ENCODE peak calls at places on chromosomes 13 and 19, in seven cellular contexts. I, M, V, E, O, R and Z are unnamed samples.

GRCh38 chr13:112624040-112624439 is 36.1 kb upstream of the TUBGCP3 start:
- DNase-seq in E (no peak), I (no peak), O (no peak), M (no peak), V (no peak), R (no peak), Z (no peak)

GRCh38 chr19:35484637-35485036 is 5.6 kb downstream of the KRTDAP start:
- DNase-seq in E (no peak), R (peak; percentile 84), M (no peak), V (no peak), O (peak; percentile 69), I (no peak), Z (peak; percentile 85)

GRCh38 chr19:49638360-49638759 is 1.6 kb downstream of the RRAS start:
- DNase-seq in V (no peak), R (no peak), O (no peak), E (no peak), I (no peak), M (no peak), Z (no peak)

GRCh38 chr13:30340367-30341184 is 33.2 kb upstream of the KATNAL1 start:
- DNase-seq in O (no peak), V (peak; percentile 42), E (peak; percentile 74), I (peak; percentile 38), M (peak; percentile 85), R (no peak), Z (no peak)

GRCh38 chr13:75934889-75935288 is 298.8 kb downstream of the LMO7 start:
- DNase-seq in V (no peak), E (peak; percentile 25), M (no peak), O (no peak), R (no peak), I (no peak), Z (no peak)

GRCh38 chr13:39536274-39536673 is 66.7 kb downstream of the LHFPL6 start:
- DNase-seq in I (no peak), O (no peak), M (no peak), R (no peak), V (no peak), E (no peak), Z (no peak)

GRCh38 chr13:39605677-39606320 is 2.8 kb upstream of the LHFPL6 start:
- DNase-seq in I (no peak), R (no peak), M (no peak), V (no peak), O (no peak), E (no peak), Z (no peak)

GRCh38 chr13:43389573-43389972 is 366.2 kb downstream of the DNAJC15 start:
- DNase-seq in I (no peak), O (no peak), V (no peak), E (no peak), R (no peak), M (no peak), Z (no peak)

GRCh38 chr19:5895890-5896289 is 7.7 kb downstream of the NDUFA11 start:
- DNase-seq in O (no peak), I (no peak), V (no peak), M (no peak), E (no peak), R (no peak), Z (no peak)

GRCh38 chr19:47723573-47723923 is 10.3 kb downstream of the EHD2 start:
- DNase-seq in V (peak; percentile 86), R (no peak), M (peak; percentile 82), I (no peak), O (no peak), E (peak; percentile 88), Z (no peak)

GRCh38 chr13:67107973-67108372 is 122.2 kb downstream of the PCDH9 start:
- DNase-seq in R (no peak), I (no peak), M (no peak), O (no peak), V (no peak), E (no peak), Z (no peak)

GRCh38 chr13:38686635-38687245 is at the start of gene FREM2:
- DNase-seq in R (peak; percentile 42), O (peak; percentile 4), E (no peak), M (no peak), V (peak; percentile 61), I (no peak), Z (peak; percentile 25)

GRCh38 chr13:89796196-89796595 is 1551.3 kb upstream of the MIR17HG start:
- DNase-seq in O (no peak), E (no peak), M (no peak), I (no peak), R (no peak), V (no peak), Z (no peak)

GRCh38 chr19:4279530-4280422 is 710 bp downstream of the SHD start:
- DNase-seq in R (no peak), E (no peak), I (no peak), M (no peak), O (no peak), V (no peak), Z (no peak)

GRCh38 chr13:106186366-106187030 is 349.0 kb downstream of the EFNB2 start:
- DNase-seq in V (no peak), O (no peak), R (no peak), M (no peak), E (no peak), I (no peak), Z (no peak)

GRCh38 chr13:105202384-105202783 is 1333.1 kb downstream of the EFNB2 start:
- DNase-seq in O (no peak), R (no peak), M (no peak), E (peak; percentile 60), V (no peak), I (no peak), Z (no peak)

DNA sequence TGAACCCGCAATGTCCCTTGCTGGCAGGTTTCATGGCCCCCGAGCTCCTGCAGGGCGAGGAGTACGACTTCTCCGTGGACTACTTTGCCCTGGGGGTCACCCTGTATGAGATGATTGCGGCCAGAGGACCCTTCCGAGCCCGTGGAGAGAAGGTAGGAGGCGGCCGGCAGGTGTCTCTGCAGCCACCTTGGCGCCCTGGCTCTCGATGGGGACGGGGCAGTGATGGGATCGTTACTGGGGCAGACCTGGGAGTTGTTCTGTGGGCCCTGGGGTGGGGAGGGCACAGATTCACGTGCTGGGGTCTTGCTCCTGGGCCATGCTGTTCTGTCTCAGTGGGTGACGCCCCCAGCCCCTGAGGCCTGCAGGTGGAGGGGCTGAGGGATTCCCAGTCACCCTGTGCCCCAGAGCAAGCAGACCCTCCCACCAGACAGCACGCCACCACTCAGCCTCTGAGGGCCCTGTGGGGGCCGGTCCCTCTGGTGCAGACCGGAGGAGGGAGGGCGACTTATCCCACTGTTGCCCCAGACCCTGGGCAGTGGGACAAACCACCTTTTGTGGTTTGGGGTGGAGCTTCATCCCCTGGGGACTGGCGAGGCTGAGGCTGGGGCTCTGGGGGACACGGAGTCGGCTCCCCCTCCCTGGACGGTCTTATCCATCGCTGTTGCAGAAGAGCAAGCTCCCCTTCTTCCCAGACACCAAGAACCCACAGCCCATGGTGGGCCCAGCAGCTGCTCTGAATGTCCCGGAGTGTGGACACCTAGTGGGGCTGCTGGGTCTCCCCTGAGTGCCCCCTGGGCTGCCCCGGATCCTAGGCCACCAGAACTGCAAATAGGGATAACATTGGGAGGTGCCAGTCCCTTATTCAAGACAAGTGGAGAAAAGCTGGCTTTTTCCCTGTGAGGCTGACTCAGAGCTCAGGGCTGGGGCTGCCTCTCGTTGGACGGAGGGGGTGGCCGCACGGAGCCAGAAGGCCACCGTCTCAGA is 27.5 kb upstream of the TMEM255B start:
- DNase-seq in E (no peak), O (no peak), V (peak; percentile 10), I (no peak), M (no peak), R (no peak), Z (no peak)
- TF ChIP-seq CTCF in E (no peak), O (no peak), V (no peak), I (no peak), M (no peak), R (no peak), Z (no peak)

DNA sequence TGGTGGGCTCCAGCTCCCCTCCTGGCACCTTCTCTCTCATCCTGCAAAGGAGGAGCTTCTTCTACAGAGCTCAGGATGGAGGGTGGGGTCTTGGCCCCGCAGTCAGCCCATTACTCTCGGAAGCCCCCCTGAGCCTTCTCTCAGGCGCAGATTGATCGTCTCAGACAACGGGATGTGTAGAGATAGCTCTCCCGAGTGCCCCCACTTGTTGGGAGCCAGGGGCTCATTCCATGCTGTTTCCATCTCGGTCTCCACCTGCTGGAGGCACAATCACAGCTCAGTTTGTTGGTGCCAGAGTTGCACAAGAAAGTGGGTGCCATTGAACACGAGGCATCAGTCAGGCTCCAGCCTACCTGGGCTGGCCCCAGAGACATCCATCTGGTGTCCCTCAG is 3.6 kb upstream of the ZNF135 start:
- DNase-seq in I (no peak), O (no peak), E (no peak), V (no peak), M (no peak), R (no peak), Z (peak; percentile 20)
- TF ChIP-seq CTCF in I (no peak), O (no peak), E (no peak), V (no peak), M (no peak), R (no peak), Z (no peak)

GRCh38 chr19:45824531-45825262 is 9.6 kb upstream of the RSPH6A start:
- DNase-seq in O (no peak), R (no peak), M (no peak), V (no peak), E (no peak), I (no peak), Z (no peak)
- TF ChIP-seq CTCF in O (no peak), R (no peak), M (no peak), V (no peak), E (no peak), I (no peak), Z (no peak)

GRCh38 chr19:38700350-38700932 is 43.8 kb downstream of the CAPN12 start:
- DNase-seq in R (no peak), O (no peak), I (no peak), M (no peak), V (no peak), E (no peak), Z (no peak)
- TF ChIP-seq CTCF in R (no peak), O (no peak), I (no peak), M (no peak), V (no peak), E (no peak), Z (no peak)

GRCh38 chr19:15365264-15365663 is 14.3 kb downstream of the AKAP8 start:
- DNase-seq in V (no peak), M (no peak), O (no peak), E (no peak), R (peak; percentile 16), I (no peak), Z (no peak)
- TF ChIP-seq CTCF in V (no peak), M (no peak), O (no peak), E (no peak), R (no peak), I (no peak), Z (no peak)

GRCh38 chr13:103145476-103145875 is 79.3 kb upstream of the SLC10A2 start:
- DNase-seq in I (no peak), V (no peak), R (no peak), O (no peak), M (no peak), E (peak; percentile 6), Z (no peak)

GRCh38 chr13:103134271-103134670 is 68.1 kb upstream of the SLC10A2 start:
- DNase-seq in O (no peak), M (no peak), E (no peak), I (no peak), R (no peak), V (no peak), Z (no peak)

GRCh38 chr13:103142091-103142594 is 75.9 kb upstream of the SLC10A2 start:
- DNase-seq in R (no peak), V (no peak), E (no peak), I (no peak), M (no peak), O (no peak), Z (no peak)

GRCh38 chr13:103140001-103140671 is 73.9 kb upstream of the SLC10A2 start:
- DNase-seq in R (peak; percentile 61), O (no peak), M (no peak), E (peak; percentile 33), V (no peak), I (no peak), Z (peak; percentile 47)
- TF ChIP-seq CTCF in R (peak; percentile 92), O (peak; percentile 89), M (no peak), E (peak; percentile 43), V (peak; percentile 52), I (no peak), Z (peak; percentile 74)